ENCODE peak calls at places on chromosomes 5 and 9, in nine cellular contexts. One of them, this sample, is unnamed. For H3K9me3, the result is how much of the 10 kb centered on the place peaks cover.

GRCh38 chr9:32424616-32425015 is 40.2 kb downstream of the ACO1 start:
- DNase-seq in lower lobe of right lung: no peak
- DNase-seq in lung: no peak
- DNase-seq in Peyer's patch: no peak
- DNase-seq in HepG2: no peak
- DNase-seq in DND-41: no peak
- DNase-seq in suprapubic skin: no peak
- DNase-seq in left ventricle myocardium inferior: no peak
- DNase-seq in H9: no peak
- DNase-seq in this sample: no peak

GRCh38 chr5:73157399-73158303 is 15.3 kb upstream of the TMEM174 start:
- DNase-seq in suprapubic skin: no peak
- DNase-seq in lung: no peak
- DNase-seq in lower lobe of right lung: no peak
- DNase-seq in HepG2: no peak
- DNase-seq in H9: no peak
- DNase-seq in DND-41: no peak
- DNase-seq in left ventricle myocardium inferior: no peak
- DNase-seq in Peyer's patch: no peak
- DNase-seq in this sample: no peak

GRCh38 chr9:89178162-89179120 is at the start of gene SHC3:
- DNase-seq in lower lobe of right lung: no peak
- DNase-seq in Peyer's patch: no peak
- DNase-seq in suprapubic skin: no peak
- DNase-seq in H9: peak
- DNase-seq in left ventricle myocardium inferior: no peak
- DNase-seq in HepG2: no peak
- DNase-seq in lung: no peak
- DNase-seq in DND-41: peak
- DNase-seq in this sample: no peak

GRCh38 chr9:27528278-27528885 is 1.2 kb downstream of the MOB3B start:
- DNase-seq in H9: peak
- DNase-seq in lung: peak
- DNase-seq in HepG2: no peak
- DNase-seq in lower lobe of right lung: peak
- DNase-seq in DND-41: peak
- DNase-seq in left ventricle myocardium inferior: peak
- DNase-seq in Peyer's patch: peak
- DNase-seq in suprapubic skin: peak
- DNase-seq in this sample: peak

GRCh38 chr9:134852906-134853654 is 27.5 kb upstream of the FCN2 start:
- DNase-seq in H9: peak
- DNase-seq in suprapubic skin: no peak
- DNase-seq in lower lobe of right lung: no peak
- DNase-seq in HepG2: no peak
- DNase-seq in DND-41: no peak
- DNase-seq in left ventricle myocardium inferior: no peak
- DNase-seq in Peyer's patch: no peak
- DNase-seq in lung: no peak
- DNase-seq in this sample: no peak

GRCh38 chr9:136049451-136050265 is 45.4 kb downstream of the NACC2 start:
- DNase-seq in lower lobe of right lung: no peak
- DNase-seq in H9: no peak
- DNase-seq in HepG2: no peak
- DNase-seq in DND-41: no peak
- DNase-seq in suprapubic skin: no peak
- DNase-seq in lung: no peak
- DNase-seq in Peyer's patch: no peak
- DNase-seq in left ventricle myocardium inferior: no peak
- DNase-seq in this sample: no peak

GRCh38 chr5:57736716-57737115 is 254.1 kb upstream of the ACTBL2 start:
- DNase-seq in lower lobe of right lung: no peak
- DNase-seq in DND-41: no peak
- DNase-seq in Peyer's patch: no peak
- DNase-seq in H9: no peak
- DNase-seq in lung: no peak
- DNase-seq in suprapubic skin: no peak
- DNase-seq in HepG2: no peak
- DNase-seq in left ventricle myocardium inferior: no peak
- DNase-seq in this sample: no peak

GRCh38 chr5:179382486-179382885 is 37.2 kb upstream of the ADAMTS2 start:
- DNase-seq in HepG2: no peak
- DNase-seq in left ventricle myocardium inferior: no peak
- DNase-seq in suprapubic skin: peak
- DNase-seq in H9: peak
- DNase-seq in DND-41: no peak
- DNase-seq in Peyer's patch: no peak
- DNase-seq in lung: no peak
- DNase-seq in lower lobe of right lung: no peak
- DNase-seq in this sample: no peak

GRCh38 chr5:146620663-146621051 is 104.7 kb upstream of the GPR151 start:
- DNase-seq in Peyer's patch: no peak
- DNase-seq in HepG2: no peak
- DNase-seq in lung: no peak
- DNase-seq in H9: peak
- DNase-seq in suprapubic skin: no peak
- DNase-seq in left ventricle myocardium inferior: no peak
- DNase-seq in lower lobe of right lung: no peak
- DNase-seq in DND-41: no peak
- DNase-seq in this sample: no peak

GRCh38 chr9:96031962-96032534 is 156.6 kb downstream of the ERCC6L2 start:
- DNase-seq in HepG2: no peak
- DNase-seq in lower lobe of right lung: no peak
- DNase-seq in DND-41: no peak
- DNase-seq in suprapubic skin: no peak
- DNase-seq in left ventricle myocardium inferior: no peak
- DNase-seq in lung: no peak
- DNase-seq in Peyer's patch: no peak
- DNase-seq in H9: no peak
- DNase-seq in this sample: no peak

GRCh38 chr5:143717400-143717799 is 94.6 kb upstream of the HMHB1 start:
- DNase-seq in HepG2: no peak
- DNase-seq in lung: no peak
- DNase-seq in Peyer's patch: no peak
- DNase-seq in H9: no peak
- DNase-seq in lower lobe of right lung: no peak
- DNase-seq in suprapubic skin: no peak
- DNase-seq in DND-41: no peak
- DNase-seq in left ventricle myocardium inferior: no peak
- DNase-seq in this sample: no peak

GRCh38 chr5:127838661-127839060 is 135.5 kb downstream of the CCDC192 start:
- DNase-seq in DND-41: no peak
- DNase-seq in left ventricle myocardium inferior: no peak
- DNase-seq in Peyer's patch: no peak
- DNase-seq in HepG2: no peak
- DNase-seq in lung: no peak
- DNase-seq in suprapubic skin: no peak
- DNase-seq in lower lobe of right lung: no peak
- DNase-seq in H9: peak
- DNase-seq in this sample: no peak

GRCh38 chr9:86829496-86830046 is 117.7 kb downstream of the GAS1 start:
- DNase-seq in suprapubic skin: no peak
- DNase-seq in lower lobe of right lung: no peak
- DNase-seq in H9: no peak
- DNase-seq in left ventricle myocardium inferior: no peak
- DNase-seq in Peyer's patch: no peak
- DNase-seq in DND-41: no peak
- DNase-seq in lung: no peak
- DNase-seq in HepG2: no peak
- DNase-seq in this sample: no peak

DNA sequence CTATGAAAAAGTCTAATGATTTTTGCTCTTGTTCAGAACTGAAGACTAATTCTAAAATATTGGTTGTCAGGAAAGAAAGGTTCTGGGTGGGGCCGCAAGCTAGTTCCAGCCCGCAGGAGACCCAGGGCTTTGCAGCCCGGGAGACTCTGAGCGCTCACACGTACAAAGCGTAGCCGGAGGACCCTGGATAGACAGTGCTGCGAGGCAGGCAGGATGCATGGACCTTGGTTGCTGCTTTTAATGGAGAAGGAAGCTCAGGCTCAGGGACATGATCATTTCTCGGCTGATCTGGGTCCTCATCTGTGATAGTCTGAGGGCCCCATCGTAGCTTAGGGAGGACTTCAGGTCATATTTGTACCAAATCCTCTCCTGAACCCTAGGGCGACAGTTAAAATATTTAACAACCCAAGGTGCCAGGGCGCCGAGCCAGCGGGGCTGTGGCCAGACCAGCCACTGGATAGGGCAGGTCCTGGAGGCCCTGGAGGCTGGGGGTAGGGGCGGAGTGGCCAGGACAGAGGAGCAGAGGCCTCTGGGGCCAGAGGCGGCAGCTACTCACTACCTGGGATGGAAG is 70.1 kb upstream of the UNC5A start:
- DNase-seq in left ventricle myocardium inferior: no peak
- DNase-seq in lower lobe of right lung: no peak
- DNase-seq in Peyer's patch: no peak
- DNase-seq in suprapubic skin: no peak
- DNase-seq in DND-41: no peak
- DNase-seq in HepG2: no peak
- DNase-seq in lung: no peak
- DNase-seq in H9: peak
- DNase-seq in this sample: no peak
- H3K27ac ChIP-seq in left ventricle myocardium inferior: no peak
- H3K27ac ChIP-seq in lower lobe of right lung: no peak
- H3K27ac ChIP-seq in Peyer's patch: no peak
- H3K27ac ChIP-seq in suprapubic skin: no peak
- H3K27ac ChIP-seq in DND-41: no peak
- H3K27ac ChIP-seq in HepG2: no peak
- H3K27ac ChIP-seq in lung: no peak
- H3K27ac ChIP-seq in H9: no peak
- H3K27ac ChIP-seq in this sample: no peak

DNA sequence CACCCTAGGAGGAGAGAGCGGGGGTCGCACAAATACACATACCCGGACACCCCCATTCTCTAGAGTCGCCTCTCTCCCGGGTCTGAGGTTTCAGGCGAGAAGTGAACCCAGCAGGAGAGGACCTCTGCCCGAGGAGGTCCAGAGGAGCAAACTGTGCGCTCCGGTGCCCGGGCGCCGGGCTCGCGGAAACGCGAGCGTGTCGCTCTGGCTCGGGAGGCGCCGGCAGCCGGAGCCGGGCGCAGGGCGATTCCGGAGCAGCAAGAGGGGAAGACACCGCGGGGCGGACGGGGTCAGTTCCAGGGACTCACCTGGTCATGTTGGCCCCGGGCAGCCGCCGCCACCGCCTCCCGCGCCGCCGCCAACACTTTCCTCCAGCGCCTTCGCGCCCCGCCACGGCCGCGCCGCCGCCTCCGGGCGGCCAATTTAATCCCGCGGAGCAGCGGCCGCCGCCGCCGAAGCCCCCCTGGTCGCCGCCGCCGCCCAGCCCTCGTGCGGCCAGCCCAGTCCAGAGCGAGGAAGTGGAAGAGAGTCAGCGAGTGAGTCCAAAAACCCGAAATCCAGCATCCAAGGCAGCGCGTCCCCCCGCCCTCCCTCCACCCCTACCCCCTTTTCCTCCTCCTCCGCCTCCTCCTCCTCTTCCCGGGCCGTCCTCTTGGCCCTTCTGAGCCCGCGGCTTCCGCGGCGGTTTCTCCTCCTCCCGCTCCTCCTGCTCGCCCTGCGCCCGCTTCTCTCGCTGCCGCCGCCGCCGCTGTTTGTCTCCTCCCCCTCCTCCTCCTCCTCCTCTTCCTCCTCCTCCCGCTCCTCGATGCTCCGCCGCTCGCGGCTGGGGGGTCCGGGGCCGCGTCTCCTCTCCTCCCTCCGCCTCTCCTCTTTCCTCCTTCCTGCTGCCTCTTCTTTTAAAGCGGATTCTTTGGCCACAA is 1058.0 kb upstream of the DMAC1 start:
- DNase-seq in Peyer's patch: peak
- DNase-seq in H9: peak
- DNase-seq in DND-41: peak
- DNase-seq in suprapubic skin: peak
- DNase-seq in lower lobe of right lung: peak
- DNase-seq in left ventricle myocardium inferior: peak
- DNase-seq in HepG2: no peak
- DNase-seq in lung: peak
- DNase-seq in this sample: no peak
- TF ChIP-seq CTCF in Peyer's patch: no peak
- TF ChIP-seq CTCF in H9: no peak
- TF ChIP-seq CTCF in DND-41: no peak
- TF ChIP-seq CTCF in suprapubic skin: no peak
- TF ChIP-seq CTCF in lower lobe of right lung: no peak
- TF ChIP-seq CTCF in left ventricle myocardium inferior: no peak
- TF ChIP-seq CTCF in HepG2: no peak
- TF ChIP-seq CTCF in lung: no peak
- TF ChIP-seq CTCF in this sample: no peak

DNA sequence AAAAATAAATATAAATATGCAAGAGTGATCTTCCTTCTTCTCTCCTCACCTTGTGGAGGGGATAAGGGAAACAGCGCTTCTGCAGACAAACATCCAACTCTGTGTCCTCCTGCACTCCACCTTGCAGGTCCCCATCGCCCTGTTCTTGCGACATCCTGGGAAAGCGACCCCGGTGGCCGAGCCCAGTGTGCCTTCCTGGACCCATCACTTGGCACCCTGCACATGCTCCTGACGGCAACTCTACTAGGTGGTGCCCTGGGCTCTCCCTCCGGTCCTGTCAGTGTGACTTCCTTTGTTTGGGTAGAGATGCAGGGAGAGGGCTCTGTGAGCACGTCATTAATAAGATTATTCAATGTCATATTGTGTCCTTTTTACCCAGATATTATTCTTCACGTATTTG is 266.0 kb upstream of the ADAMTS16 start:
- DNase-seq in suprapubic skin: no peak
- DNase-seq in HepG2: no peak
- DNase-seq in DND-41: no peak
- DNase-seq in lung: no peak
- DNase-seq in left ventricle myocardium inferior: no peak
- DNase-seq in Peyer's patch: no peak
- DNase-seq in H9: no peak
- DNase-seq in lower lobe of right lung: no peak
- DNase-seq in this sample: no peak
- H3K9me3 ChIP-seq in suprapubic skin: under half
- H3K9me3 ChIP-seq in HepG2: under half
- H3K9me3 ChIP-seq in DND-41: under half
- H3K9me3 ChIP-seq in lung: under half
- H3K9me3 ChIP-seq in left ventricle myocardium inferior: under half
- H3K9me3 ChIP-seq in Peyer's patch: under half
- H3K9me3 ChIP-seq in H9: under half
- H3K9me3 ChIP-seq in lower lobe of right lung: under half
- H3K9me3 ChIP-seq in this sample: under half

DNA sequence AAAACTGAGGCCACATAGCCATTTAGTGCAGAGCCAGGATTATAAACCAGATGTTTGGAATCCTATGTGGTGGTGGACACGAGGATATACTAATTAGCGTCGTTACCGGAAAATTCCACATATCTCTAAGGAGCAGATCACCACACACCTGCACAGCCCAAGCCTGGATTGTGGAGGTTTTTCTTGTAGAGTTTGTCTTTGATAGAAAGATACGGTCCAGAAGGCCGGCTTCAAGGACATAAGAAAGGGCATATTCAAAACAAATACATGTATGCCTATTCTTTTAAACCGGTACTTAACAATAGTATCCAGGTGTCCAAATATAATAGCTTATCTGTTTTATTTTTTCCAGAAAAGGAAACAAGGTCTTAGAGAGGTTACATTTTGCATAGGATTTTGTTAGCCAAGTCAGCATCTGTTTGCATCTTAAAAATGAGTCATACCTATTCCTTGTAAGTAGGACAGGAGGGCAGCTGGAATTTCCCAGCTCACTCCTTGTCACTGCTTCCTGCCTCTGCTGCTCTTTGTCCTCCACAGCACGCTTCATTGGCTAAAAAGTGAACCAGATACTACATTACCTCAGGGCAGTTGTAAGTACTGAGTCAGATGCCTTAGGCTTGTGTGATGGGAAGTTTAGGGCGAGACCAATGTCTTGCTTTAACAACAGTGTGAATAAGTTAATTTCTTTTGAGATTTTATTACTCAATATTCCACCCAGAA is 3.6 kb downstream of the TMC1 start:
- DNase-seq in DND-41: no peak
- DNase-seq in lung: no peak
- DNase-seq in lower lobe of right lung: no peak
- DNase-seq in left ventricle myocardium inferior: no peak
- DNase-seq in suprapubic skin: no peak
- DNase-seq in HepG2: no peak
- DNase-seq in H9: peak
- DNase-seq in Peyer's patch: no peak
- DNase-seq in this sample: no peak
- H3K27ac ChIP-seq in DND-41: no peak
- H3K27ac ChIP-seq in lung: peak
- H3K27ac ChIP-seq in lower lobe of right lung: no peak
- H3K27ac ChIP-seq in left ventricle myocardium inferior: peak
- H3K27ac ChIP-seq in suprapubic skin: no peak
- H3K27ac ChIP-seq in HepG2: no peak
- H3K27ac ChIP-seq in H9: no peak
- H3K27ac ChIP-seq in Peyer's patch: no peak
- H3K27ac ChIP-seq in this sample: no peak

This sample was measured in CD4-positive, alpha-beta T cell.